ENCODE peak calls at places on chromosomes 5 and 9, in seven cellular contexts. One of them, this sample, is unnamed.

GRCh38 chr5:31663519-31663918 is 24.6 kb downstream of the PDZD2 start:
- DNase-seq in SW 1271: no peak
- DNase-seq in sciatic nerve: no peak
- DNase-seq in cardiac fibroblast: peak
- DNase-seq in bronchial epithelial cell: no peak
- DNase-seq in fibroblast of mammary gland: peak
- DNase-seq in right atrium auricular region: no peak
- DNase-seq in this sample: no peak

GRCh38 chr9:32581512-32582143 is 8.7 kb upstream of the NDUFB6 start:
- DNase-seq in bronchial epithelial cell: peak
- DNase-seq in cardiac fibroblast: peak
- DNase-seq in fibroblast of mammary gland: peak
- DNase-seq in sciatic nerve: no peak
- DNase-seq in SW 1271: no peak
- DNase-seq in right atrium auricular region: no peak
- DNase-seq in this sample: no peak

GRCh38 chr9:123611228-123611627 is 255.2 kb downstream of the CRB2 start:
- DNase-seq in right atrium auricular region: no peak
- DNase-seq in bronchial epithelial cell: no peak
- DNase-seq in SW 1271: no peak
- DNase-seq in fibroblast of mammary gland: peak
- DNase-seq in sciatic nerve: no peak
- DNase-seq in cardiac fibroblast: peak
- DNase-seq in this sample: no peak

GRCh38 chr5:82314964-82315728 is 37.0 kb upstream of the RPS23 start:
- DNase-seq in sciatic nerve: no peak
- DNase-seq in SW 1271: no peak
- DNase-seq in right atrium auricular region: no peak
- DNase-seq in cardiac fibroblast: peak
- DNase-seq in bronchial epithelial cell: peak
- DNase-seq in fibroblast of mammary gland: no peak
- DNase-seq in this sample: no peak

GRCh38 chr5:172666251-172666650 is 25.2 kb downstream of the NEURL1B start:
- DNase-seq in cardiac fibroblast: peak
- DNase-seq in right atrium auricular region: no peak
- DNase-seq in sciatic nerve: no peak
- DNase-seq in fibroblast of mammary gland: peak
- DNase-seq in SW 1271: no peak
- DNase-seq in bronchial epithelial cell: no peak
- DNase-seq in this sample: no peak

GRCh38 chr5:154884424-154884823 is 26.0 kb downstream of the CNOT8 start:
- DNase-seq in cardiac fibroblast: no peak
- DNase-seq in right atrium auricular region: no peak
- DNase-seq in sciatic nerve: no peak
- DNase-seq in fibroblast of mammary gland: no peak
- DNase-seq in bronchial epithelial cell: no peak
- DNase-seq in SW 1271: no peak
- DNase-seq in this sample: no peak

GRCh38 chr5:149223081-149223848 is 48.4 kb upstream of the AFAP1L1 start:
- DNase-seq in sciatic nerve: no peak
- DNase-seq in fibroblast of mammary gland: no peak
- DNase-seq in bronchial epithelial cell: no peak
- DNase-seq in SW 1271: no peak
- DNase-seq in right atrium auricular region: no peak
- DNase-seq in cardiac fibroblast: no peak
- DNase-seq in this sample: no peak

GRCh38 chr5:137635521-137635921 is 100.4 kb downstream of the KLHL3 start:
- DNase-seq in cardiac fibroblast: peak
- DNase-seq in sciatic nerve: no peak
- DNase-seq in bronchial epithelial cell: no peak
- DNase-seq in fibroblast of mammary gland: no peak
- DNase-seq in SW 1271: no peak
- DNase-seq in right atrium auricular region: no peak
- DNase-seq in this sample: no peak

GRCh38 chr5:66829826-66830225 is 233.6 kb downstream of the MAST4 start:
- DNase-seq in fibroblast of mammary gland: peak
- DNase-seq in sciatic nerve: no peak
- DNase-seq in cardiac fibroblast: peak
- DNase-seq in SW 1271: no peak
- DNase-seq in right atrium auricular region: no peak
- DNase-seq in bronchial epithelial cell: peak
- DNase-seq in this sample: no peak

GRCh38 chr5:157162919-157163510 is 3.0 kb downstream of the GARIN3 start:
- DNase-seq in right atrium auricular region: peak
- DNase-seq in cardiac fibroblast: no peak
- DNase-seq in SW 1271: no peak
- DNase-seq in fibroblast of mammary gland: no peak
- DNase-seq in bronchial epithelial cell: no peak
- DNase-seq in sciatic nerve: no peak
- DNase-seq in this sample: peak

GRCh38 chr5:165161204-165161603 is 1655.8 kb downstream of the MAT2B start:
- DNase-seq in SW 1271: no peak
- DNase-seq in sciatic nerve: no peak
- DNase-seq in fibroblast of mammary gland: no peak
- DNase-seq in cardiac fibroblast: no peak
- DNase-seq in right atrium auricular region: no peak
- DNase-seq in bronchial epithelial cell: no peak
- DNase-seq in this sample: no peak

GRCh38 chr5:180596668-180597231 is 5.5 kb upstream of the SCGB3A1 start:
- DNase-seq in right atrium auricular region: no peak
- DNase-seq in SW 1271: no peak
- DNase-seq in bronchial epithelial cell: no peak
- DNase-seq in fibroblast of mammary gland: no peak
- DNase-seq in sciatic nerve: peak
- DNase-seq in cardiac fibroblast: no peak
- DNase-seq in this sample: no peak

GRCh38 chr5:80977764-80978163 is 17.6 kb downstream of the RASGRF2 start:
- DNase-seq in fibroblast of mammary gland: no peak
- DNase-seq in bronchial epithelial cell: no peak
- DNase-seq in sciatic nerve: no peak
- DNase-seq in right atrium auricular region: no peak
- DNase-seq in cardiac fibroblast: no peak
- DNase-seq in SW 1271: no peak
- DNase-seq in this sample: no peak

GRCh38 chr9:5848372-5848882 is 15.5 kb upstream of the ERMP1 start:
- DNase-seq in cardiac fibroblast: no peak
- DNase-seq in sciatic nerve: no peak
- DNase-seq in right atrium auricular region: no peak
- DNase-seq in bronchial epithelial cell: no peak
- DNase-seq in SW 1271: no peak
- DNase-seq in fibroblast of mammary gland: no peak
- DNase-seq in this sample: no peak

GRCh38 chr5:139711067-139711851 is 63.1 kb downstream of the CXXC5 start:
- DNase-seq in sciatic nerve: peak
- DNase-seq in bronchial epithelial cell: no peak
- DNase-seq in SW 1271: peak
- DNase-seq in right atrium auricular region: no peak
- DNase-seq in fibroblast of mammary gland: peak
- DNase-seq in cardiac fibroblast: peak
- DNase-seq in this sample: peak

GRCh38 chr5:134917070-134917831 is 12.3 kb downstream of the PCBD2 start:
- DNase-seq in right atrium auricular region: no peak
- DNase-seq in fibroblast of mammary gland: no peak
- DNase-seq in bronchial epithelial cell: peak
- DNase-seq in sciatic nerve: no peak
- DNase-seq in cardiac fibroblast: no peak
- DNase-seq in SW 1271: no peak
- DNase-seq in this sample: no peak

This sample was measured in activated T-helper 2 cell treated with anti-CD3 and anti-CD28 coated beads, Interferon-gamma antibody, Interleukin-2, Interleukin-4, amounts not matched to agents 10 μg/mL and 5 μg/mL and 100 μg/mL, durations not matched to agents 14 hours and 24 hours and 36 hours.